ENCODE peak calls at places on chromosome 21, in four cellular contexts. R is ovary, G is upper lobe of left lung, Z is suprapubic skin. Y is an unnamed sample.
A peak's percentile ranks its signal among the peaks of the same experiment; 100 is the strongest.

GRCh38 chr21:29940993-29941392 is 1.2 kb upstream of the GRIK1 start:
- DNase-seq in R (no peak), G (no peak), Z (no peak), Y (no peak)

GRCh38 chr21:37146320-37147225 is 73.5 kb downstream of the TTC3 start:
- DNase-seq in R (no peak), Z (no peak), G (no peak), Y (no peak)

GRCh38 chr21:46550511-46550941 is 54.4 kb downstream of the S100B start:
- DNase-seq in Z (no peak), R (no peak), G (no peak), Y (no peak)

GRCh38 chr21:36437745-36438128 is 42.2 kb downstream of the CLDN14 start:
- DNase-seq in Z (no peak), G (no peak), R (peak; percentile 62), Y (no peak)

GRCh38 chr21:42003051-42003461 is 7.1 kb downstream of the ZBTB21 start:
- DNase-seq in G (no peak), Z (no peak), R (no peak), Y (no peak)

GRCh38 chr21:45403825-45404725 is 890 bp upstream of the COL18A1 start:
- DNase-seq in G (peak; percentile 83), Z (no peak), R (peak; percentile 84), Y (peak; percentile 37)

GRCh38 chr21:28186604-28187003 is 806.1 kb downstream of the LTN1 start:
- DNase-seq in G (no peak), R (no peak), Z (no peak), Y (no peak)

GRCh38 chr21:41684381-41685245 is 82.2 kb downstream of the RIPK4 start:
- DNase-seq in G (no peak), R (peak; percentile 67), Z (no peak), Y (no peak)

GRCh38 chr21:37079211-37079824 is 6.3 kb downstream of the TTC3 start:
- DNase-seq in R (no peak), Z (no peak), G (no peak), Y (no peak)

GRCh38 chr21:43712268-43712942 is 6.5 kb upstream of the PDXK start:
- DNase-seq in G (no peak), Z (no peak), R (no peak), Y (no peak)
- TF ChIP-seq EP300 in G (no peak), Z (no peak), R (no peak), Y (no peak)

DNA sequence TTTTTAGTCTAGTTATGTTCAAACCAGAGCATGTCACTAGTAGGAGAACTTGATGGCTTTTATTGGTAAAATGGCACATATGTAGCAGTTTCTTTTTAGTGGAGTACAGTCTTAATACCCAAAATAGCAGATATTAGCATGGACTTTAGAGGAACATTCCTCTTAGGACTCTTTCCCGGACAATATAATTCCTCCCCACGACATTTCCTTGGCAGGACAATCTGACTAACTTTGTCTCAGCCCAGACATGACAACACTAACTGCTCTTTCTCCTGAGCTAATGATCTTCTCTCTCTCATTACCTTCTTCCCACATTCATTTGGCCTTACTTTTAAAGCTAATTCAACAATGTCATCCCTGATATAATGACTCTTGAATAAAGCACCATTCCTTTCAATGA is 62.5 kb downstream of the ADAMTS1 start:
- DNase-seq in G (no peak), Z (no peak), R (no peak), Y (no peak)
- TF ChIP-seq EP300 in G (no peak), Z (no peak), R (peak; percentile 83), Y (no peak)

GRCh38 chr21:16912075-16912474 is 600.8 kb upstream of the CXADR start:
- DNase-seq in G (no peak), R (no peak), Z (no peak), Y (no peak)
- TF ChIP-seq EP300 in G (no peak), R (no peak), Z (no peak), Y (no peak)

DNA sequence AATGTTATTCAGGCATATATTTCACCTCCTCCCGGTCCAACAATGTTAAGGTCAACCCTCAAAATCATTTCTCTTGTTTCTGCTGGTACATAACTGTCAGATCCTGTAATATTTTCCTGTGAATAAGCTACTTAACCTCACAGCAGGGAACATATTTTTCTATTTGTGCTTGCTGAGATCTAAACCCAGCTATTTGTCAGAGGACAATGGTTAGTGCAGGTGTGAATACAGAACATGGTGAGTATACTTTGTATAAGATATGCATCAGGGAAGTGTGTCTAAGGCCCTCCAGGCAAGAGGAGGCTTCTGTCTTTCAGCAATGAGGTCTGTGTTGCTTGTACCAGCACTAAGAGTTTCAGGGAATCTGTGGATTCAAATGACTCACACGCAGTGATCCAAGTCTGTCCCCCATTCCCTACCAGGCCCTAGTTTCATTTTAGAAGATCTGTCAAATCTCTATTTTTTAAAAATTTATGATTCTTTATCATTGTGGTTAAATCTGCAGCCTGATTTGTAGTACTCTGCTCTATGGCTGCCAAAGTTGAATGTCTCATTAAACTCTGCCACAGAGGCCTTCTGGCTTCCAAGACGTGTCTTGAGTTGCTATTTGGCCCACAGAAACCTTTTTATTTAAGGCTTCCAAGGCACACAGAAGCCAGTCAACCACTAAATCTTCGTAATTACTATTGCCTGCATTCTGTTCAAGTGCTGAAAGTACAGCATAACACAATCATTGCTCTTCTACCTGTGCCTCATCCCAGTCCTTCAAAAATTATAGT is 970.8 kb downstream of the NCAM2 start:
- DNase-seq in Z (no peak), R (no peak), G (no peak), Y (no peak)
- TF ChIP-seq EP300 in Z (no peak), R (no peak), G (no peak), Y (no peak)

DNA sequence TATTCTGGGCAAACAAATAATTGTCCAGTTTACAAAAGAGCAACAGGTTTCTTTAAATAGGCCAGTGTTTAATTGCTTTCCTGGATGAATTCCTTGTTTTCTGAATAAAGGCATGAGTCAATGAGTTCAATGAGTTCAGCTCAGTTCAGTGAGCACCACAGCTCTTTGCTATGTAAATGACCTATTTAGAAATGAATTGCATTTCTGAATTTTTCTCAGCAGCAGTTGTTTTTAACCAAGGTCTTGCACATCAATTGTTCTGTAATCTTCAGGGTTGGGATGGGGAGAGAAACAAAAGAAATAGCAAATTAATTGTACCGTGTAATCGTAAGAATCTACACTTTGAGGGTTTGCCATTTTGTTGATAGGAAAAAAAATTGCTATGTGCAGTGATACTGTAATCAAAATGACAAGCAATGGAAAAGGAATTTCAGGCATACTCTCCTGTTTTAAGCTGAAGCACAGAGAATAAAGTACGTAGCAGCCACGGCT is 45.7 kb downstream of the MIS18A start:
- DNase-seq in R (no peak), Z (no peak), G (no peak), Y (no peak)
- TF ChIP-seq EP300 in R (no peak), Z (no peak), G (no peak), Y (no peak)

Y was measured in tibial nerve.